ENCODE peak calls at places on chromosomes 2 and 18, in six cellular contexts. C, G, J, Z, V and R are unnamed samples.

GRCh38 chr2:120736955-120737801 is 1.5 kb downstream of the GLI2 start:
- DNase-seq in C (peak), G (no peak), J (no peak), Z (peak), V (peak), R (peak)

GRCh38 chr2:68730828-68731227 is 3.8 kb upstream of the ARHGAP25 start:
- DNase-seq in C (no peak), G (no peak), J (no peak), Z (no peak), V (no peak), R (peak)

GRCh38 chr2:226658555-226658954 is 141.1 kb downstream of the IRS1 start:
- DNase-seq in C (no peak), G (no peak), J (no peak), Z (no peak), V (no peak), R (no peak)

GRCh38 chr2:195318440-195319111 is 338.4 kb upstream of the SLC39A10 start:
- DNase-seq in C (peak), G (peak), J (no peak), Z (peak), V (no peak), R (no peak)

GRCh38 chr2:216693414-216694100 is 1.8 kb downstream of the IGFBP5 start:
- DNase-seq in C (no peak), G (no peak), J (no peak), Z (peak), V (no peak), R (no peak)

GRCh38 chr2:170354409-170354808 is 176.5 kb downstream of the MYO3B start:
- DNase-seq in C (no peak), G (no peak), J (no peak), Z (no peak), V (no peak), R (no peak)

GRCh38 chr2:105990624-105991023 is 203.5 kb downstream of the UXS1 start:
- DNase-seq in C (no peak), G (no peak), J (no peak), Z (no peak), V (no peak), R (no peak)

GRCh38 chr2:136134126-136134525 is 16.2 kb upstream of the CXCR4 start:
- DNase-seq in C (no peak), G (peak), J (no peak), Z (no peak), V (no peak), R (no peak)

GRCh38 chr2:207227749-207228145 is 62.0 kb upstream of the KLF7 start:
- DNase-seq in C (no peak), G (no peak), J (no peak), Z (no peak), V (no peak), R (no peak)

GRCh38 chr18:34723143-34723542 is 13.0 kb downstream of the DTNA start:
- DNase-seq in C (no peak), G (no peak), J (no peak), Z (no peak), V (no peak), R (no peak)

GRCh38 chr2:224428787-224429440 is 27.0 kb upstream of the FAM124B start:
- DNase-seq in C (no peak), G (no peak), J (no peak), Z (no peak), V (no peak), R (no peak)

GRCh38 chr2:155266579-155266978 is 568.1 kb downstream of the KCNJ3 start:
- DNase-seq in C (no peak), G (no peak), J (no peak), Z (no peak), V (no peak), R (no peak)

GRCh38 chr2:191061381-191061982 is 47.5 kb upstream of the STAT1 start:
- DNase-seq in C (no peak), G (no peak), J (no peak), Z (no peak), V (no peak), R (no peak)

GRCh38 chr2:159904565-159905281 is 106.7 kb upstream of the CD302 start:
- DNase-seq in C (no peak), G (peak), J (no peak), Z (peak), V (peak), R (no peak)

GRCh38 chr2:19936203-19936602 is 34.4 kb upstream of the TTC32 start:
- DNase-seq in C (no peak), G (no peak), J (no peak), Z (no peak), V (no peak), R (no peak)

GRCh38 chr2:48971801-48972200 is 182.5 kb downstream of the FSHR start:
- DNase-seq in C (no peak), G (no peak), J (no peak), Z (no peak), V (no peak), R (no peak)

GRCh38 chr2:41706261-41706660 is 341.6 kb upstream of the PKDCC start:
- DNase-seq in C (no peak), G (no peak), J (no peak), Z (no peak), V (no peak), R (no peak)

GRCh38 chr2:63444565-63445288 is 143.6 kb downstream of the WDPCP start:
- DNase-seq in C (no peak), G (no peak), J (no peak), Z (no peak), V (no peak), R (no peak)

GRCh38 chr2:78540255-78540654 is 485.2 kb upstream of the REG3G start:
- DNase-seq in C (no peak), G (no peak), J (no peak), Z (no peak), V (no peak), R (no peak)

GRCh38 chr2:31688282-31688681 is 107.5 kb upstream of the SRD5A2 start:
- DNase-seq in C (no peak), G (peak), J (no peak), Z (no peak), V (no peak), R (no peak)

GRCh38 chr2:161008311-161008710 is 151.9 kb upstream of the TANK start:
- DNase-seq in C (no peak), G (no peak), J (no peak), Z (no peak), V (no peak), R (no peak)

GRCh38 chr18:35939166-35939565 is 33.3 kb upstream of the RMP24 start:
- DNase-seq in C (no peak), G (no peak), J (no peak), Z (peak), V (no peak), R (no peak)

GRCh38 chr2:174681983-174682577 is 82.2 kb downstream of the CHRNA1 start:
- DNase-seq in C (no peak), G (peak), J (no peak), Z (peak), V (peak), R (no peak)

GRCh38 chr18:75374466-75374865 is 53.0 kb downstream of the SMIM21 start:
- DNase-seq in C (no peak), G (no peak), J (no peak), Z (no peak), V (no peak), R (no peak)

GRCh38 chr2:121805767-121806145 is 50.3 kb downstream of the TSN start:
- DNase-seq in C (no peak), G (peak), J (no peak), Z (no peak), V (no peak), R (peak)

GRCh38 chr18:41227993-41228392 is 727.0 kb upstream of the PIK3C3 start:
- DNase-seq in C (no peak), G (no peak), J (no peak), Z (no peak), V (no peak), R (no peak)

GRCh38 chr2:38591152-38591551 is 11.6 kb downstream of the HNRNPLL start:
- DNase-seq in C (no peak), G (no peak), J (no peak), Z (no peak), V (no peak), R (no peak)

GRCh38 chr2:65658871-65659270 is 226.5 kb upstream of the SPRED2 start:
- DNase-seq in C (no peak), G (no peak), J (no peak), Z (no peak), V (no peak), R (no peak)

GRCh38 chr2:86074256-86074655 is 31.4 kb downstream of the POLR1A start:
- DNase-seq in C (no peak), G (no peak), J (no peak), Z (no peak), V (no peak), R (no peak)

GRCh38 chr18:23683671-23684070 is 5.6 kb upstream of the LAMA3 start:
- DNase-seq in C (no peak), G (no peak), J (no peak), Z (no peak), V (no peak), R (no peak)